ENCODE peak calls at places on chromosomes 11 and 22, in nine cellular contexts. K is prostate gland, G is GM23338, Y is K562, E is suprapubic skin, L is spleen, M is upper lobe of left lung, D is sigmoid colon, U is HCT116. V is an unnamed sample. For H3K4me1, the result is how much of the 10 kb centered on the place peaks cover.

GRCh38 chr11:69148806-69149205 is 6.9 kb upstream of the SMIM38 start:
- DNase-seq in K (no peak), G (no peak), Y (no peak), E (no peak), L (peak), M (no peak), D (no peak), U (no peak), V (no peak)

GRCh38 chr11:45285931-45286632 is at the start of gene SYT13:
- DNase-seq in K (peak), G (peak), Y (no peak), E (no peak), L (no peak), M (peak), D (no peak), U (no peak), V (peak)

GRCh38 chr22:39448205-39449054 is 8.4 kb upstream of the MGAT3 start:
- DNase-seq in K (peak), G (no peak), Y (peak), E (no peak), L (no peak), M (no peak), D (no peak), U (no peak), V (no peak)

GRCh38 chr11:14413307-14414072 is 54.5 kb upstream of the RRAS2 start:
- DNase-seq in K (no peak), G (peak), Y (peak), E (no peak), L (no peak), M (no peak), D (peak), U (no peak), V (no peak)

GRCh38 chr11:96524475-96524874 is 134.7 kb downstream of the JRKL start:
- DNase-seq in K (no peak), G (no peak), Y (no peak), E (no peak), L (no peak), M (no peak), D (no peak), U (no peak), V (no peak)

GRCh38 chr22:19912236-19912999 is 29.2 kb upstream of the COMT start:
- DNase-seq in K (peak), G (peak), Y (peak), E (no peak), L (no peak), M (no peak), D (no peak), U (no peak), V (no peak)

GRCh38 chr11:71247551-71248250 is 4.7 kb downstream of the SHANK2 start:
- DNase-seq in K (peak), G (peak), Y (no peak), E (peak), L (peak), M (peak), D (peak), U (no peak), V (no peak)

GRCh38 chr11:33690290-33691050 is 10.2 kb downstream of the C11orf91 start:
- DNase-seq in K (no peak), G (no peak), Y (peak), E (no peak), L (no peak), M (peak), D (peak), U (peak), V (no peak)

GRCh38 chr22:19708323-19709011 is 5.8 kb upstream of the SEPTIN5 start:
- DNase-seq in K (no peak), G (no peak), Y (no peak), E (peak), L (peak), M (peak), D (peak), U (no peak), V (no peak)

GRCh38 chr11:44456544-44457270 is 108.8 kb upstream of the CD82 start:
- DNase-seq in K (no peak), G (peak), Y (no peak), E (no peak), L (no peak), M (no peak), D (no peak), U (peak), V (no peak)

GRCh38 chr11:108609681-108610080 is 16.1 kb upstream of the EXPH5 start:
- DNase-seq in K (no peak), G (no peak), Y (peak), E (no peak), L (no peak), M (no peak), D (no peak), U (no peak), V (no peak)

GRCh38 chr11:61041755-61042518 is 60.4 kb upstream of the CD5 start:
- DNase-seq in K (no peak), G (peak), Y (no peak), E (no peak), L (peak), M (peak), D (no peak), U (no peak), V (peak)

GRCh38 chr11:3046190-3046589 is 11.0 kb downstream of the CARS1 start:
- DNase-seq in K (no peak), G (peak), Y (no peak), E (no peak), L (no peak), M (no peak), D (no peak), U (no peak), V (no peak)

GRCh38 chr11:27293500-27294417 is 69.3 kb downstream of the CCDC34 start:
- DNase-seq in K (no peak), G (no peak), Y (no peak), E (no peak), L (no peak), M (no peak), D (no peak), U (no peak), V (no peak)

GRCh38 chr11:27292642-27293020 is 70.4 kb downstream of the CCDC34 start:
- DNase-seq in K (no peak), G (no peak), Y (no peak), E (no peak), L (no peak), M (no peak), D (no peak), U (no peak), V (no peak)

GRCh38 chr11:27296406-27296994 is 66.5 kb downstream of the CCDC34 start:
- DNase-seq in K (peak), G (peak), Y (peak), E (no peak), L (no peak), M (no peak), D (no peak), U (peak), V (no peak)

GRCh38 chr11:27294654-27295053 is 68.4 kb downstream of the CCDC34 start:
- DNase-seq in K (peak), G (no peak), Y (no peak), E (no peak), L (no peak), M (no peak), D (no peak), U (no peak), V (peak)

DNA sequence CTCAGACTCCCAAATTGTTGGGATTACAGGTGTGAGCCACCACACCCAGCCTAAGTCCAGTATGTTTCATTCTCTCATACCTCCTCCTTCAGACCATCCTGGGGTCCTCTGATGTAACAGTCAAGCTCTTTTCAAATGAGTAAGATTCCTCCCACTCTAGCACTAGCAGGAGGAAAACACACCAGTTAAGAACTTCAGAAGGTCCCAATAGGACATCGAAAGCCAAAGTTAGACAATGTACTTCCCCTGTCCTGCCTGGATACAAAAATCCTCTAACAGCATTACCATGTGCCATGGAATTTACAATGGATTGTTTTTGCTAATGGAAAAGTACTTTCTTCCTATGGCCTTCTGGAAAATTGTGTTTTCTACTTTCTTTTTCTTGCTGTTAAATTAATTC is 67.1 kb downstream of the CCDC34 start:
- DNase-seq in K (no peak), G (no peak), Y (no peak), E (no peak), L (no peak), M (no peak), D (no peak), U (no peak), V (no peak)
- TF ChIP-seq POLR2AphosphoS5 in K (no peak), G (no peak), Y (no peak), E (no peak), L (no peak), M (no peak), D (no peak), U (no peak), V (no peak)

DNA sequence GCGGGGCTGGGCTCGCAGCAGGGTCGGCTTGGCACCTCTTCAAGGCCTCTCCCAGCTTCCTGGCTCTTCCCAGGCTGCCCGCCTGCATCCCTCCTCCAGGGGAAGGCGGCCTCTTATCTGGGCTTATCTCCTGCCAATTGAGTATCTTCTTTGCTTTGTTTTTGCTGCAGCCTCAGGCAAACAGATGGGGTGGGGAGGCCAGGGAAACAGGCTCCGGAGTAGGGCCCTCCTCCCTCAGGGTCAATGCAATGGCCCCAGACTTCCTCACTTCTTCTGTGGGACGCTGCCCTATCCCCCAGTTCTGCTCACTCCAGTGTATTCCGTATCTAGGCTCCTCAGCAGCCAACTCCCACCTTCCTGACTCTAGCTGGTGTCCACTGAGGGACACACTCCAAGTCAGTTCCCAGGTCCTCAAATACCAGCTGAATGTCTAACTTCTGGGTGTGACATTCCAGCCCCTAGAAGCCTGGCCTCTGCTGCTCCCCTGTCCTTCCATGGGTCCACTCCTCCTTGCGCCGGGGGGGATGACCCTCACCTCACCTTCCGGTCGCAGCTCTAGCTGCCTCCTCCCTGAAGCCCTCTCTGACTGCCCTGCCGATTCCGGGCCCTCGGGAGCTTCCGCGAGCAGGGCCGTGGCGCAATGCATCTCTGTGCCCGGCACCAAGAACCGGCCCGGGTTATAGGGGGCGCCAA is 15.6 kb downstream of the BAD start:
- DNase-seq in K (no peak), G (peak), Y (peak), E (no peak), L (peak), M (peak), D (peak), U (no peak), V (peak)
- H3K4me1 ChIP-seq in K (under half), G (under half), Y (under half), E (under half), L (under half), M (under half), D (under half), U (under half), V (under half)

GRCh38 chr11:102312656-102313055 is 4.6 kb upstream of the BIRC3 start:
- DNase-seq in K (no peak), G (no peak), Y (no peak), E (no peak), L (no peak), M (no peak), D (no peak), U (no peak), V (no peak)
- H3K4me3 ChIP-seq in K (no peak), G (no peak), Y (peak), E (peak), L (no peak), M (no peak), D (no peak), U (peak), V (no peak)

GRCh38 chr22:23281053-23281405 is 100.7 kb downstream of the BCR start:
- DNase-seq in K (no peak), G (no peak), Y (peak), E (no peak), L (no peak), M (no peak), D (no peak), U (no peak), V (no peak)
- TF ChIP-seq POLR2AphosphoS5 in K (no peak), G (no peak), Y (no peak), E (no peak), L (no peak), M (no peak), D (no peak), U (no peak), V (no peak)

V was measured in transverse colon.